ENCODE peak calls at places on chromosomes 7 and 10, in six cellular contexts. C is fibroblast of lung, Q is heart left ventricle, E is H1, O is adrenal gland, S is prostate gland. P is an unnamed sample. For H3K4me1, the result is how much of the 10 kb centered on the place peaks cover.

GRCh38 chr7:55474944-55475911 is 97.1 kb downstream of the VOPP1 start:
- DNase-seq in C (no peak), Q (no peak), E (no peak), O (no peak), S (no peak), P (no peak)

GRCh38 chr10:93309062-93309461 is 173.1 kb downstream of the MYOF start:
- DNase-seq in C (peak), Q (no peak), E (no peak), O (peak), S (no peak), P (no peak)

GRCh38 chr7:81887691-81888090 is 117.8 kb upstream of the HGF start:
- DNase-seq in C (no peak), Q (no peak), E (no peak), O (no peak), S (no peak), P (no peak)

GRCh38 chr10:27995311-27995710 is 3.6 kb downstream of the ODAD2 start:
- DNase-seq in C (no peak), Q (no peak), E (no peak), O (no peak), S (no peak), P (no peak)

GRCh38 chr7:115297651-115298050 is 375.8 kb downstream of the MDFIC start:
- DNase-seq in C (peak), Q (no peak), E (no peak), O (no peak), S (no peak), P (peak)

GRCh38 chr7:104207348-104207730 is 474 bp downstream of the ORC5 start:
- DNase-seq in C (peak), Q (no peak), E (no peak), O (peak), S (no peak), P (no peak)

GRCh38 chr10:24237801-24238390 is 29.0 kb downstream of the KIAA1217 start:
- DNase-seq in C (no peak), Q (no peak), E (no peak), O (no peak), S (no peak), P (no peak)

GRCh38 chr7:100509213-100509612 is 25.5 kb downstream of the NYAP1 start:
- DNase-seq in C (peak), Q (no peak), E (no peak), O (peak), S (peak), P (peak)

GRCh38 chr10:85702768-85703167 is 663.8 kb downstream of the GRID1 start:
- DNase-seq in C (no peak), Q (no peak), E (no peak), O (no peak), S (no peak), P (no peak)

GRCh38 chr10:28139138-28139537 is 140.3 kb upstream of the ODAD2 start:
- DNase-seq in C (peak), Q (no peak), E (no peak), O (no peak), S (no peak), P (no peak)

GRCh38 chr7:93622036-93622714 is 47.7 kb upstream of the CALCR start:
- DNase-seq in C (peak), Q (no peak), E (no peak), O (no peak), S (no peak), P (peak)

GRCh38 chr7:2008936-2009540 is 223.7 kb downstream of the MAD1L1 start:
- DNase-seq in C (no peak), Q (peak), E (no peak), O (peak), S (no peak), P (no peak)

GRCh38 chr10:46305430-46305808 is 18.6 kb downstream of the ANTXRL start:
- DNase-seq in C (no peak), Q (no peak), E (no peak), O (no peak), S (no peak), P (no peak)

GRCh38 chr10:131180941-131181855 is 130.3 kb downstream of the TCERG1L start:
- DNase-seq in C (no peak), Q (no peak), E (peak), O (no peak), S (peak), P (no peak)

GRCh38 chr10:113693348-113693747 is 13.6 kb downstream of the CASP7 start:
- DNase-seq in C (no peak), Q (no peak), E (no peak), O (no peak), S (no peak), P (no peak)

GRCh38 chr10:13219685-13220670 is 14.2 kb downstream of the UCMA start:
- DNase-seq in C (peak), Q (no peak), E (peak), O (no peak), S (no peak), P (peak)

GRCh38 chr10:15370741-15371701 is at the start of gene FAM171A1:
- DNase-seq in C (peak), Q (peak), E (peak), O (peak), S (peak), P (no peak)

GRCh38 chr10:47176903-47177860 is 122.8 kb upstream of the GDF10 start:
- DNase-seq in C (peak), Q (no peak), E (no peak), O (no peak), S (no peak), P (no peak)

GRCh38 chr10:18332484-18332883 is 192.3 kb downstream of the CACNB2 start:
- DNase-seq in C (no peak), Q (no peak), E (no peak), O (no peak), S (no peak), P (no peak)

GRCh38 chr7:318476-319266 is 28.7 kb downstream of the FOXL3 start:
- DNase-seq in C (no peak), Q (no peak), E (no peak), O (no peak), S (no peak), P (no peak)

GRCh38 chr10:79081353-79082034 is 12.7 kb downstream of the ZMIZ1 start:
- DNase-seq in C (peak), Q (no peak), E (no peak), O (peak), S (no peak), P (no peak)
- H3K4me1 ChIP-seq in C (half or more), Q (half or more), E (under half), O (half or more), S (under half), P (under half)

DNA sequence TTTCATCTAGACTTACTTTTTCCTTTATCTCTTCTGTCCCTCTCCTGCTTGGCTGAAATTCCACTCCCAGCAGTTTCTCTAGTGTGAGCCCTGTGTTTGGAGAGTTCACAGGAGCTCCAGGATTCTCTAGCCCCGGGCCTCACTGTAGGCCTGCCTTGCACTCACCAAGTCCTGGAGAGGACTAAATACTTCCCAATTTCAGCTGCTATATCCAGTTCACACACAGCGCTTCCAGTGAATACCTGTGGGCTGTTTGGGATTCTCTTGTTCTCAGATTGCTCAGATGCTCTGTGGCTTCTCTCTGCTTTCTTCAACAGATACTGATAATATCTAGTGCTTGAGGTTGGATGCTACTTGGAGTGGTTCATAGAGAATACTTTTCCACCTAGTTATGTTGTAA is 46.0 kb downstream of the MINPP1 start:
- DNase-seq in C (peak), Q (no peak), E (no peak), O (no peak), S (no peak), P (no peak)
- H3K4me1 ChIP-seq in C (under half), Q (under half), E (under half), O (under half), S (under half), P (under half)

DNA sequence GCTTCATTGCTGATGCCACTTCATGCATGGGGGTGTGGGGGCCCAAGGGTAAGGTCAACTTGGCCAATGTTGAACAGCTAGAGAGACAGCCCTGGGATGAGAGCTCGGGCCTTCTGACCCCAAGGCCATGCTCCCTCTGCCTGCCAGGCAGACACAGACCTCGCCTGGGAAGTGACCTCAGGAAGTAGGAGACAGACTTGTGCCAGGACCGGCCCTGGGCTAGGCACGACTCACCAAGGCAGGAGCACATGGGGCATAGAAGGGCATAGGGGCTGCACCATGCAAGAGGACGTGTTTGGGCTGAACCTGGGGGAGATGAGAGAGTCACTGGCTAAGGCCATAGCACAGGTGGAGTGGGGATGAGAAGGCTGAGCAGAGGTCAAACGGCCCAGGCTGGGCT is 27.1 kb downstream of the ZCCHC24 start:
- DNase-seq in C (no peak), Q (no peak), E (no peak), O (peak), S (no peak), P (no peak)
- H3K4me1 ChIP-seq in C (under half), Q (under half), E (under half), O (half or more), S (under half), P (under half)

GRCh38 chr7:152052772-152053171 is 27.3 kb downstream of the GALNT11 start:
- DNase-seq in C (no peak), Q (no peak), E (no peak), O (no peak), S (no peak), P (no peak)

GRCh38 chr7:152046531-152046930 is 21.1 kb downstream of the GALNT11 start:
- DNase-seq in C (no peak), Q (no peak), E (no peak), O (no peak), S (no peak), P (no peak)

GRCh38 chr7:152048051-152048450 is 22.6 kb downstream of the GALNT11 start:
- DNase-seq in C (no peak), Q (no peak), E (no peak), O (no peak), S (no peak), P (no peak)

GRCh38 chr7:152051968-152052367 is 26.5 kb downstream of the GALNT11 start:
- DNase-seq in C (no peak), Q (no peak), E (no peak), O (no peak), S (no peak), P (no peak)

GRCh38 chr7:152050547-152050971 is 25.1 kb downstream of the GALNT11 start:
- DNase-seq in C (peak), Q (no peak), E (no peak), O (no peak), S (no peak), P (peak)
- H3K4me1 ChIP-seq in C (under half), Q (under half), E (under half), O (under half), S (under half), P (under half)

GRCh38 chr10:125095776-125096175 is 64.6 kb downstream of the CTBP2 start:
- DNase-seq in C (no peak), Q (no peak), E (no peak), O (no peak), S (no peak), P (no peak)
- H3K4me1 ChIP-seq in C (under half), Q (under half), E (under half), O (under half), S (under half), P (under half)